ENCODE peak calls at places on chromosomes 12 and 14, in nine cellular contexts. Y is Calu3, Q is AG09319, K is body of pancreas, Z is tibial nerve, A is lower lobe of right lung, R is HFF-Myc, S is thoracic aorta, B is AG04450. J is an unnamed sample.

GRCh38 chr12:64995831-64996230 is 125.3 kb downstream of the WIF1 start:
- DNase-seq in Y (no peak), S (no peak), A (no peak), R (no peak), Z (no peak), Q (no peak), B (no peak), K (no peak), J (no peak)

GRCh38 chr12:124030510-124030909 is 57.5 kb downstream of the ZNF664 start:
- DNase-seq in A (no peak), B (no peak), K (no peak), Q (no peak), S (no peak), Y (no peak), Z (no peak), R (no peak), J (no peak)

GRCh38 chr12:119780786-119781434 is 96.2 kb downstream of the CIT start:
- DNase-seq in K (peak), Q (no peak), B (no peak), S (no peak), Y (peak), R (peak), Z (no peak), A (no peak), J (no peak)

GRCh38 chr14:55976619-55977018 is 141.6 kb upstream of the PELI2 start:
- DNase-seq in B (no peak), K (peak), R (no peak), A (no peak), Y (peak), Z (no peak), Q (no peak), S (no peak), J (no peak)

GRCh38 chr12:113740699-113741098 is 225.4 kb downstream of the RBM19 start:
- DNase-seq in S (no peak), A (no peak), K (no peak), Q (no peak), Z (no peak), B (no peak), Y (no peak), R (no peak), J (no peak)

GRCh38 chr12:68067762-68068376 is 78.6 kb downstream of the IFNG-AS1 start:
- DNase-seq in Y (no peak), Q (no peak), B (no peak), Z (no peak), K (no peak), R (no peak), A (no peak), S (no peak), J (no peak)

GRCh38 chr14:104596927-104597351 is 7.6 kb downstream of the TMEM179 start:
- DNase-seq in Y (no peak), Q (no peak), B (no peak), R (no peak), A (peak), Z (no peak), K (peak), S (no peak), J (no peak)

GRCh38 chr14:105925615-105926414 is 399.4 kb downstream of the TMEM121 start:
- DNase-seq in B (no peak), A (peak), Q (no peak), Z (no peak), S (no peak), K (no peak), Y (no peak), R (no peak), J (no peak)

GRCh38 chr14:24317141-24317927 is 6.0 kb downstream of the LTB4R start:
- DNase-seq in Q (no peak), R (no peak), Z (no peak), B (no peak), A (no peak), K (no peak), S (no peak), Y (no peak), J (no peak)

GRCh38 chr12:49000346-49000745 is 1.2 kb upstream of the DDN start:
- DNase-seq in K (no peak), A (no peak), Z (no peak), Q (no peak), Y (no peak), B (no peak), R (no peak), S (no peak), J (no peak)

GRCh38 chr14:87698496-87698895 is 294.5 kb downstream of the GALC start:
- DNase-seq in Q (no peak), A (no peak), K (no peak), Z (no peak), S (no peak), Y (no peak), R (no peak), B (no peak), J (no peak)

GRCh38 chr12:131346578-131347344 is 364.1 kb upstream of the SFSWAP start:
- DNase-seq in R (no peak), A (no peak), Z (no peak), S (no peak), Y (no peak), Q (no peak), B (no peak), K (no peak), J (no peak)

GRCh38 chr12:53313996-53314395 is 7.4 kb downstream of the AAAS start:
- DNase-seq in K (no peak), Q (no peak), R (no peak), A (no peak), B (no peak), S (no peak), Z (no peak), Y (no peak), J (peak)

GRCh38 chr12:42759622-42760273 is 170.2 kb upstream of the PRICKLE1 start:
- DNase-seq in K (peak), B (no peak), A (no peak), R (no peak), S (peak), Z (peak), Y (no peak), Q (peak), J (no peak)

GRCh38 chr12:64395739-64396138 is 5.2 kb upstream of the C12orf56 start:
- DNase-seq in R (no peak), A (no peak), Q (no peak), Y (no peak), B (no peak), S (no peak), K (no peak), Z (no peak), J (no peak)

DNA sequence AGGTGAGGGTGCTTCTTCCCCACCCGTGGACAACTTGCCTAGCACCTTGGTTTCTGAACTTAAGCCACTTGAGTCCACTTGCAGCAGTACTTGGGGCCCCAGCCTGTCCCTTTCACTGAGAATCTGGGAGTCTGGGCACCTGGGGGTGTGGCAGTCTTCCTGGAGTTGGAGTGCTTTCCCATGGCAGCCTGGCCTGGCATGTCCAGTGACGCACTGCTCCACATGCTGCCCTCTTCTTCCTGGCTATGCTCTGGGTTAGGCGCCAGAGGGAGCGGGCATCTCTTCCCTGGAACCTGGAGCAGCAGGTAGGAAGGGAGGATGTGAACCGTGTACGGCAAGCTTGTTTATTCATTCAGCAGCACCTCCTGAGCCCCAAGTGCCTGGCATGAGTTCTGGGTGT is 76.4 kb downstream of the PAPOLA start:
- DNase-seq in B (no peak), Q (no peak), S (no peak), R (no peak), Y (no peak), A (no peak), Z (no peak), K (peak), J (no peak)
- TF ChIP-seq CTCF in B (no peak), Q (no peak), S (no peak), R (no peak), Y (no peak), A (no peak), Z (no peak), K (no peak), J (no peak)

GRCh38 chr12:85955127-85955526 is 81.0 kb downstream of the NTS start:
- DNase-seq in K (no peak), S (no peak), Q (no peak), Y (no peak), B (no peak), R (no peak), A (no peak), Z (no peak), J (no peak)

GRCh38 chr12:85947286-85947685 is 73.2 kb downstream of the NTS start:
- DNase-seq in Q (no peak), S (no peak), K (no peak), Z (no peak), R (no peak), A (no peak), B (no peak), Y (no peak), J (no peak)

GRCh38 chr12:85948340-85948739 is 74.2 kb downstream of the NTS start:
- DNase-seq in A (no peak), B (no peak), S (no peak), Z (no peak), R (no peak), Q (no peak), K (no peak), Y (no peak), J (no peak)

GRCh38 chr12:85949253-85949652 is 75.2 kb downstream of the NTS start:
- DNase-seq in A (no peak), Q (no peak), S (no peak), Z (no peak), Y (no peak), K (no peak), R (no peak), B (no peak), J (no peak)

DNA sequence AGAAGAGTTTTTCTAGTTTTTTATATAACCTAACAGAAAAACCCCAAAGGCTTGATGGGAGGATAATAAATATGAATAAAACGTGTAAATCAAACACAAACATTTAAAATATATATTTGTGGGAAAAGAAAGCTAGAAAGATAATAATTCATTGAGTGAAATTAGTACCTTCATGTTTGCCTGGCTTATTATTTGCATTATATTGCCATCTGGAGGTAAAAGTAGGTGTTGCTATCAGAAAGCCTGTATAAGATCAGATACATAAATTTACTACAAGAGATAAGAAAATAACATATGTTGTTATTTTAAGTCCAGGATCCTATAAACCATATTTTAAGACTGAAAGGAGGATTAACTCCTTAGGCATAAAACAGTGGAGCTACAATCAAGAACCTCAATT is 77.7 kb downstream of the NTS start:
- DNase-seq in Z (no peak), Q (no peak), B (no peak), A (no peak), K (no peak), S (no peak), R (no peak), Y (no peak), J (no peak)
- TF ChIP-seq CTCF in Z (no peak), Q (peak), B (peak), A (peak), K (peak), S (no peak), R (no peak), Y (peak), J (peak)

GRCh38 chr12:121626087-121626852 is at the start of gene ORAI1:
- DNase-seq in B (peak), Y (peak), R (peak), Z (peak), A (peak), Q (peak), S (peak), K (peak), J (peak)
- TF ChIP-seq CTCF in B (no peak), Y (no peak), R (no peak), Z (peak), A (no peak), Q (no peak), S (no peak), K (no peak), J (peak)

GRCh38 chr12:22173154-22173553 is 127.1 kb downstream of the CMAS start:
- DNase-seq in Z (no peak), B (no peak), R (no peak), K (no peak), A (no peak), Q (no peak), Y (no peak), S (no peak), J (no peak)
- TF ChIP-seq CTCF in Z (no peak), B (no peak), R (no peak), K (no peak), A (no peak), Q (peak), Y (no peak), S (no peak), J (no peak)

DNA sequence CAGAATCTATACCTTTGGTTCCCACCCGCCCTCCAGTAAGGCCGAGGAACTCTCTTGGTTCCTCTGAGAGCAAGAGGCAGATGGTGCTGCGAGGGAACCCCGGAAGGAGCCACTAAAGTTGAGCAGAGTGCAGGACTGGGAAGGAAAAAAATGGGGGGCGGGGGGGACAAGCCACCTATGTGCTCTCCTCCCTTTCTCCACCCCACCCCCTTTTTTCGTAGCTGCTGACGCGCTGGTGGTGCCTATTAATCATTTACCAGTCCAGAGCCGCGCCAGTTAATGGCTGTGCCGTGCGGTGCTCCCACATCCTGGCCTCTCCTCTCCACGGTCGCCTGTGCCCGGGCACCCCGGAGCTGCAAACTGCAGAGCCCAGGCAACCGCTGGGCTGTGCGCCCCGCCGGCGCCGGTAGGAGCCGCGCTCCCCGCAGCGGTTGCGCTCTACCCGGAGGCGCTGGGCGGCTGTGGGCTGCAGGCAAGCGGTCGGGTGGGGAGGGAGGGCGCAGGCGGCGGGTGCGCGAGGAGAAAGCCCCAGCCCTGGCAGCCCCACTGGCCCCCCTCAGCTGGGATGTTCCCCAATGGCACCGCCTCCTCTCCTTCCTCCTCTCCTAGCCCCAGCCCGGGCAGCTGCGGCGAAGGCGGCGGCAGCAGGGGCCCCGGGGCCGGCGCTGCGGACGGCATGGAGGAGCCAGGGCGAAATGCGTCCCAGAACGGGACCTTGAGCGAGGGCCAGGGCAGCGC is 1.3 kb downstream of the SSTR1 start:
- DNase-seq in Y (peak), B (no peak), Q (no peak), S (no peak), A (peak), K (peak), R (no peak), Z (no peak), J (no peak)
- TF ChIP-seq CTCF in Y (no peak), B (peak), Q (peak), S (peak), A (no peak), K (peak), R (peak), Z (no peak), J (no peak)

DNA sequence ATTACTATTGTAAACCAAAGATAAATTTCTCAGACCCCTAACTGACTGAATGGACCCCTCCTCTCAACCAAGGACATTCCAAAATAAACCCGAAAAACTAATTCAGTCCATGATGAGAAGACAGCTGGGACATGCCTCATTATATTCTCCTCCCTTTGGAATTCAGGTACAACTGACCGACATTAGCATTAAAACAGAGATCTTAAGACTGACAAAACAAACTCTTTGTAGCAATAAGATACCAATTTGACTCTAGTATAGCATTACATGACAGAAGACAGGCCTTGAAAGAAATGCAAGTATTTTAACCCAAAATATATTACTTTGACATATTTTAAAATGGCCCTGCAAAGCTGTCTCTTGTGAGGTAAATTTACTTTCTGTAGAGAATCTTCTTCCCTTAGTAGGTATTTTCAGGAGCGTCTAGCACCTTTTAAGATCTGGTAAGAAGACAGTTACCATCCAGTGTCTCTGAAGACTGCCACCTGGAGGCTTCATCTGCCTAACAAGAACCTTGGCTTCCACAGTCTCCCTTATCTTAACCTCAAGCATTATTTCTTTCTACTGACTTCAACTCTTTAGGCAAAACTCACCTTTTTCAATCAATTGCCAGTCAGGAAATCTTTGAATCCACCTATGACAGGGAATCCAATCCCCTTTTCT is 957.5 kb downstream of the SLC6A15 start:
- DNase-seq in Q (no peak), Z (no peak), K (no peak), B (no peak), S (no peak), Y (no peak), A (no peak), R (no peak), J (no peak)
- TF ChIP-seq CTCF in Q (no peak), Z (no peak), K (no peak), B (no peak), S (no peak), Y (no peak), A (no peak), R (no peak), J (peak)

GRCh38 chr12:132489602-132490239 is at the start of gene FBRSL1:
- DNase-seq in A (peak), Z (peak), Y (peak), R (peak), K (peak), S (peak), B (peak), Q (peak), J (peak)
- TF ChIP-seq CTCF in A (no peak), Z (no peak), Y (no peak), R (no peak), K (no peak), S (no peak), B (no peak), Q (no peak), J (no peak)

GRCh38 chr12:83827860-83828259 is 1084.7 kb downstream of the SLC6A15 start:
- DNase-seq in Q (no peak), Z (no peak), Y (no peak), K (no peak), A (no peak), R (peak), B (no peak), S (no peak), J (no peak)
- TF ChIP-seq CTCF in Q (peak), Z (no peak), Y (no peak), K (no peak), A (no peak), R (peak), B (peak), S (no peak), J (no peak)

GRCh38 chr12:117330441-117331113 is 30.8 kb downstream of the NOS1 start:
- DNase-seq in K (no peak), B (no peak), R (no peak), S (no peak), Y (no peak), Z (no peak), Q (no peak), A (no peak), J (no peak)
- TF ChIP-seq CTCF in K (no peak), B (no peak), R (no peak), S (no peak), Y (no peak), Z (no peak), Q (no peak), A (no peak), J (no peak)